ENCODE peak calls at places on chromosomes 2 and 18, in seven cellular contexts. O is naive thymus-derived CD4-positive, alpha-beta T cell; M is HFFc6; P is activated CD4-positive, alpha-beta T cell treated with anti-CD3 and anti-CD28 coated beads, Interleukin-2, amount 50 U/mL, for 24 hours; E is CD4-positive, CD25-positive, alpha-beta regulatory T cell; B is coronary artery; N is stimulated activated CD4-positive, alpha-beta T cell treated with anti-CD3 and anti-CD28 coated beads, Interleukin-1b, Interleukin-23, amount 100 ng/mL, for 1 hour. Q is an unnamed sample.

GRCh38 chr2:174350018-174350417 is 15.3 kb downstream of the SP9 start:
- DNase-seq in O (no peak), M (peak; percentile 9), P (no peak), E (no peak), B (no peak), N (no peak), Q (no peak)

GRCh38 chr2:142472382-142472781 is 341.6 kb upstream of the LRP1B start:
- DNase-seq in O (no peak), M (no peak), P (no peak), E (no peak), B (no peak), N (no peak), Q (no peak)

GRCh38 chr2:239744706-239745340 is 280.3 kb downstream of the NDUFA10 start:
- DNase-seq in O (no peak), M (no peak), P (no peak), E (no peak), B (no peak), N (no peak), Q (no peak)

GRCh38 chr2:6992821-6993228 is 75.6 kb downstream of the RNF144A start:
- DNase-seq in O (no peak), M (no peak), P (no peak), E (no peak), B (no peak), N (no peak), Q (no peak)

GRCh38 chr2:175690113-175690716 is 311.9 kb downstream of the LNPK start:
- DNase-seq in O (peak; percentile 31), M (peak; percentile 74), P (no peak), E (peak; percentile 23), B (no peak), N (no peak), Q (peak; percentile 24)

GRCh38 chr2:43605079-43605655 is 9.3 kb upstream of the THADA start:
- DNase-seq in O (peak; percentile 18), M (peak; percentile 65), P (no peak), E (no peak), B (no peak), N (no peak), Q (no peak)

GRCh38 chr2:234952270-234953115 is 676 bp downstream of the SH3BP4 start:
- DNase-seq in O (no peak), M (no peak), P (no peak), E (no peak), B (no peak), N (no peak), Q (no peak)

GRCh38 chr2:46002507-46002883 is 294.7 kb upstream of the EPAS1 start:
- DNase-seq in O (no peak), M (peak; percentile 46), P (no peak), E (no peak), B (no peak), N (no peak), Q (no peak)

GRCh38 chr2:117855886-117856285 is 41.4 kb downstream of the DDX18 start:
- DNase-seq in O (no peak), M (no peak), P (no peak), E (no peak), B (no peak), N (no peak), Q (no peak)

GRCh38 chr2:111053825-111054490 is 66.8 kb upstream of the BCL2L11 start:
- DNase-seq in O (no peak), M (no peak), P (no peak), E (no peak), B (no peak), N (no peak), Q (no peak)

GRCh38 chr2:85410584-85411404 is 628 bp upstream of the CAPG start:
- DNase-seq in O (no peak), M (no peak), P (no peak), E (no peak), B (no peak), N (no peak), Q (no peak)

GRCh38 chr2:226965376-226965775 is 129.5 kb downstream of the RHBDD1 start:
- DNase-seq in O (no peak), M (no peak), P (no peak), E (no peak), B (no peak), N (no peak), Q (no peak)

GRCh38 chr2:65722028-65722427 is 289.6 kb upstream of the SPRED2 start:
- DNase-seq in O (no peak), M (peak; percentile 3), P (no peak), E (no peak), B (no peak), N (no peak), Q (no peak)

GRCh38 chr2:101435011-101435862 is 39.7 kb downstream of the RFX8 start:
- DNase-seq in O (no peak), M (peak; percentile 34), P (no peak), E (no peak), B (no peak), N (no peak), Q (no peak)

GRCh38 chr2:212451786-212452200 is 86.8 kb downstream of the ERBB4 start:
- DNase-seq in O (no peak), M (peak; percentile 12), P (no peak), E (no peak), B (no peak), N (no peak), Q (no peak)

GRCh38 chr18:58671941-58672565 is 788 bp downstream of the MALT1 start:
- DNase-seq in O (no peak), M (no peak), P (peak; percentile 26), E (no peak), B (peak; percentile 79), N (no peak), Q (no peak)

GRCh38 chr2:16385341-16385740 is 280.3 kb downstream of the CYRIA start:
- DNase-seq in O (no peak), M (no peak), P (no peak), E (no peak), B (no peak), N (no peak), Q (no peak)

GRCh38 chr2:228048838-228049490 is 132.5 kb downstream of the SPHKAP start:
- DNase-seq in O (no peak), M (peak; percentile 57), P (no peak), E (no peak), B (no peak), N (no peak), Q (no peak)

GRCh38 chr2:25912851-25913695 is 34.8 kb upstream of the ASXL2 start:
- DNase-seq in O (peak; percentile 11), M (peak; percentile 15), P (no peak), E (no peak), B (no peak), N (no peak), Q (no peak)

GRCh38 chr2:68553098-68553497 is 85.7 kb downstream of the APLF start:
- DNase-seq in O (no peak), M (no peak), P (no peak), E (no peak), B (no peak), N (no peak), Q (no peak)

GRCh38 chr18:23276456-23276855 is 141.2 kb downstream of the CABLES1 start:
- DNase-seq in O (no peak), M (no peak), P (no peak), E (no peak), B (no peak), N (no peak), Q (no peak)

GRCh38 chr2:69375494-69376353 is 11.3 kb downstream of the GFPT1 start:
- DNase-seq in O (peak; percentile 41), M (peak; percentile 25), P (no peak), E (peak; percentile 54), B (no peak), N (no peak), Q (peak; percentile 29)

GRCh38 chr2:168456526-168457176 is 579 bp downstream of the CERS6 start:
- DNase-seq in O (peak; percentile 49), M (no peak), P (peak; percentile 20), E (peak; percentile 23), B (peak; percentile 75), N (peak; percentile 11), Q (peak; percentile 12)

GRCh38 chr2:204901591-204901990 is 356.3 kb downstream of the PARD3B start:
- DNase-seq in O (no peak), M (no peak), P (no peak), E (no peak), B (no peak), N (no peak), Q (no peak)

GRCh38 chr18:60411715-60412114 is 39.1 kb upstream of the MC4R start:
- DNase-seq in O (no peak), M (no peak), P (no peak), E (no peak), B (no peak), N (no peak), Q (no peak)

GRCh38 chr2:79370976-79371550 is 141.8 kb upstream of the CTNNA2 start:
- DNase-seq in O (no peak), M (no peak), P (no peak), E (no peak), B (no peak), N (no peak), Q (no peak)

GRCh38 chr2:16821696-16822095 is 156.1 kb upstream of the CYRIA start:
- DNase-seq in O (no peak), M (no peak), P (no peak), E (no peak), B (no peak), N (no peak), Q (no peak)

GRCh38 chr2:26245810-26246209 is 1.1 kb downstream of the HADHB start:
- DNase-seq in O (no peak), M (peak; percentile 11), P (no peak), E (no peak), B (no peak), N (no peak), Q (no peak)

GRCh38 chr18:79682896-79683625 is 3.5 kb downstream of the CTDP1 start:
- DNase-seq in O (peak; percentile 31), M (no peak), P (no peak), E (no peak), B (no peak), N (no peak), Q (peak; percentile 61)

GRCh38 chr2:219639356-219639755 is 11.9 kb downstream of the SLC4A3 start:
- DNase-seq in O (no peak), M (no peak), P (no peak), E (no peak), B (no peak), N (no peak), Q (no peak)

GRCh38 chr2:112121682-112122254 is 16.4 kb upstream of the FBLN7 start:
- DNase-seq in O (peak; percentile 60), M (peak; percentile 51), P (no peak), E (peak; percentile 69), B (no peak), N (no peak), Q (peak; percentile 45)

GRCh38 chr18:69353023-69353422 is 47.7 kb upstream of the DOK6 start:
- DNase-seq in O (no peak), M (no peak), P (no peak), E (no peak), B (no peak), N (no peak), Q (no peak)

GRCh38 chr18:79521806-79522205 is 126.1 kb downstream of the NFATC1 start:
- DNase-seq in O (no peak), M (no peak), P (no peak), E (no peak), B (peak; percentile 28), N (no peak), Q (no peak)

GRCh38 chr2:225173909-225174308 is 131.6 kb upstream of the DOCK10 start:
- DNase-seq in O (no peak), M (no peak), P (no peak), E (no peak), B (no peak), N (no peak), Q (no peak)

GRCh38 chr2:238458641-238459040 is 31.9 kb downstream of the ASB1 start:
- DNase-seq in O (no peak), M (no peak), P (no peak), E (no peak), B (no peak), N (no peak), Q (no peak)